ENCODE peak calls at places on chromosomes 7 and 10, in eight cellular contexts. One of them, this sample, is unnamed.

GRCh38 chr7:89514970-89515369 is 639.3 kb upstream of the STEAP1 start:
- DNase-seq in MM.1S: no peak
- DNase-seq in nephron progenitor cell: no peak
- DNase-seq in astrocyte: no peak
- DNase-seq in GM10248: no peak
- DNase-seq in fibroblast of lung: no peak
- DNase-seq in A549: no peak
- DNase-seq in heart left ventricle: no peak
- DNase-seq in this sample: no peak

GRCh38 chr10:128151031-128151430 is 24.8 kb upstream of the MKI67 start:
- DNase-seq in astrocyte: no peak
- DNase-seq in GM10248: no peak
- DNase-seq in MM.1S: no peak
- DNase-seq in fibroblast of lung: no peak
- DNase-seq in A549: no peak
- DNase-seq in nephron progenitor cell: peak
- DNase-seq in heart left ventricle: no peak
- DNase-seq in this sample: no peak

GRCh38 chr7:157224627-157225026 is 85.9 kb downstream of the UBE3C start:
- DNase-seq in MM.1S: no peak
- DNase-seq in nephron progenitor cell: no peak
- DNase-seq in heart left ventricle: no peak
- DNase-seq in GM10248: no peak
- DNase-seq in astrocyte: peak
- DNase-seq in A549: no peak
- DNase-seq in fibroblast of lung: peak
- DNase-seq in this sample: no peak

GRCh38 chr10:87752571-87752970 is 65.5 kb downstream of the ATAD1 start:
- DNase-seq in MM.1S: no peak
- DNase-seq in GM10248: no peak
- DNase-seq in astrocyte: peak
- DNase-seq in nephron progenitor cell: no peak
- DNase-seq in fibroblast of lung: peak
- DNase-seq in heart left ventricle: no peak
- DNase-seq in A549: no peak
- DNase-seq in this sample: no peak

GRCh38 chr7:67462781-67463191 is 466.2 kb downstream of the TYW1 start:
- DNase-seq in MM.1S: no peak
- DNase-seq in astrocyte: peak
- DNase-seq in A549: no peak
- DNase-seq in heart left ventricle: no peak
- DNase-seq in nephron progenitor cell: peak
- DNase-seq in GM10248: no peak
- DNase-seq in fibroblast of lung: peak
- DNase-seq in this sample: no peak

GRCh38 chr10:24444337-24444736 is 235.4 kb downstream of the KIAA1217 start:
- DNase-seq in heart left ventricle: no peak
- DNase-seq in GM10248: no peak
- DNase-seq in nephron progenitor cell: no peak
- DNase-seq in A549: no peak
- DNase-seq in astrocyte: peak
- DNase-seq in MM.1S: no peak
- DNase-seq in fibroblast of lung: peak
- DNase-seq in this sample: no peak

GRCh38 chr7:35825984-35826383 is 25.1 kb downstream of the SEPTIN7 start:
- DNase-seq in astrocyte: no peak
- DNase-seq in fibroblast of lung: no peak
- DNase-seq in GM10248: no peak
- DNase-seq in heart left ventricle: no peak
- DNase-seq in MM.1S: no peak
- DNase-seq in A549: no peak
- DNase-seq in nephron progenitor cell: no peak
- DNase-seq in this sample: no peak

GRCh38 chr7:136710751-136711150 is 157.7 kb upstream of the CHRM2 start:
- DNase-seq in astrocyte: no peak
- DNase-seq in heart left ventricle: no peak
- DNase-seq in nephron progenitor cell: no peak
- DNase-seq in A549: no peak
- DNase-seq in MM.1S: no peak
- DNase-seq in GM10248: no peak
- DNase-seq in fibroblast of lung: no peak
- DNase-seq in this sample: no peak

GRCh38 chr7:138125119-138125518 is 48.9 kb downstream of the AKR1D1 start:
- DNase-seq in MM.1S: no peak
- DNase-seq in GM10248: no peak
- DNase-seq in astrocyte: peak
- DNase-seq in heart left ventricle: no peak
- DNase-seq in A549: no peak
- DNase-seq in fibroblast of lung: peak
- DNase-seq in nephron progenitor cell: no peak
- DNase-seq in this sample: no peak

GRCh38 chr7:101905203-101905865 is 87.9 kb downstream of the CUX1 start:
- DNase-seq in heart left ventricle: no peak
- DNase-seq in nephron progenitor cell: no peak
- DNase-seq in astrocyte: no peak
- DNase-seq in MM.1S: no peak
- DNase-seq in GM10248: no peak
- DNase-seq in A549: no peak
- DNase-seq in fibroblast of lung: no peak
- DNase-seq in this sample: no peak

GRCh38 chr10:8130973-8131911 is 76.8 kb downstream of the GATA3 start:
- DNase-seq in A549: peak
- DNase-seq in fibroblast of lung: peak
- DNase-seq in GM10248: no peak
- DNase-seq in MM.1S: peak
- DNase-seq in astrocyte: peak
- DNase-seq in heart left ventricle: no peak
- DNase-seq in nephron progenitor cell: no peak
- DNase-seq in this sample: no peak

GRCh38 chr10:34931216-34931615 is 116.1 kb upstream of the PARD3 start:
- DNase-seq in MM.1S: no peak
- DNase-seq in GM10248: no peak
- DNase-seq in nephron progenitor cell: no peak
- DNase-seq in A549: no peak
- DNase-seq in heart left ventricle: no peak
- DNase-seq in astrocyte: no peak
- DNase-seq in fibroblast of lung: no peak
- DNase-seq in this sample: no peak

GRCh38 chr10:31864834-31865518 is 63.7 kb downstream of the ARHGAP12 start:
- DNase-seq in MM.1S: no peak
- DNase-seq in astrocyte: no peak
- DNase-seq in nephron progenitor cell: no peak
- DNase-seq in fibroblast of lung: peak
- DNase-seq in A549: peak
- DNase-seq in heart left ventricle: no peak
- DNase-seq in GM10248: no peak
- DNase-seq in this sample: no peak

GRCh38 chr10:78381072-78381471 is 347.4 kb downstream of the RPS24 start:
- DNase-seq in astrocyte: no peak
- DNase-seq in heart left ventricle: peak
- DNase-seq in fibroblast of lung: no peak
- DNase-seq in A549: peak
- DNase-seq in GM10248: no peak
- DNase-seq in MM.1S: no peak
- DNase-seq in nephron progenitor cell: peak
- DNase-seq in this sample: no peak
- TF ChIP-seq CTCF in astrocyte: peak
- TF ChIP-seq CTCF in heart left ventricle: no peak
- TF ChIP-seq CTCF in fibroblast of lung: peak
- TF ChIP-seq CTCF in A549: no peak
- TF ChIP-seq CTCF in GM10248: no peak
- TF ChIP-seq CTCF in MM.1S: peak
- TF ChIP-seq CTCF in nephron progenitor cell: peak
- TF ChIP-seq CTCF in this sample: no peak

GRCh38 chr10:122564980-122565379 is 4.4 kb downstream of the DMBT1 start:
- DNase-seq in fibroblast of lung: no peak
- DNase-seq in astrocyte: no peak
- DNase-seq in heart left ventricle: no peak
- DNase-seq in MM.1S: no peak
- DNase-seq in GM10248: no peak
- DNase-seq in nephron progenitor cell: no peak
- DNase-seq in A549: no peak
- DNase-seq in this sample: no peak

GRCh38 chr10:122568551-122568950 is 8.0 kb downstream of the DMBT1 start:
- DNase-seq in nephron progenitor cell: no peak
- DNase-seq in heart left ventricle: no peak
- DNase-seq in MM.1S: no peak
- DNase-seq in fibroblast of lung: no peak
- DNase-seq in GM10248: no peak
- DNase-seq in astrocyte: no peak
- DNase-seq in A549: no peak
- DNase-seq in this sample: no peak

GRCh38 chr10:122567056-122567660 is 6.6 kb downstream of the DMBT1 start:
- DNase-seq in GM10248: peak
- DNase-seq in MM.1S: no peak
- DNase-seq in nephron progenitor cell: peak
- DNase-seq in astrocyte: no peak
- DNase-seq in heart left ventricle: no peak
- DNase-seq in A549: no peak
- DNase-seq in fibroblast of lung: no peak
- DNase-seq in this sample: no peak

GRCh38 chr10:122566632-122567031 is 6.1 kb downstream of the DMBT1 start:
- DNase-seq in GM10248: no peak
- DNase-seq in nephron progenitor cell: no peak
- DNase-seq in A549: no peak
- DNase-seq in astrocyte: no peak
- DNase-seq in fibroblast of lung: no peak
- DNase-seq in heart left ventricle: no peak
- DNase-seq in MM.1S: no peak
- DNase-seq in this sample: no peak

GRCh38 chr10:122565766-122566206 is 5.2 kb downstream of the DMBT1 start:
- DNase-seq in heart left ventricle: peak
- DNase-seq in fibroblast of lung: peak
- DNase-seq in MM.1S: peak
- DNase-seq in astrocyte: peak
- DNase-seq in GM10248: peak
- DNase-seq in A549: peak
- DNase-seq in nephron progenitor cell: peak
- DNase-seq in this sample: peak
- TF ChIP-seq CTCF in heart left ventricle: peak
- TF ChIP-seq CTCF in fibroblast of lung: peak
- TF ChIP-seq CTCF in MM.1S: peak
- TF ChIP-seq CTCF in astrocyte: peak
- TF ChIP-seq CTCF in GM10248: peak
- TF ChIP-seq CTCF in A549: peak
- TF ChIP-seq CTCF in nephron progenitor cell: peak
- TF ChIP-seq CTCF in this sample: peak

DNA sequence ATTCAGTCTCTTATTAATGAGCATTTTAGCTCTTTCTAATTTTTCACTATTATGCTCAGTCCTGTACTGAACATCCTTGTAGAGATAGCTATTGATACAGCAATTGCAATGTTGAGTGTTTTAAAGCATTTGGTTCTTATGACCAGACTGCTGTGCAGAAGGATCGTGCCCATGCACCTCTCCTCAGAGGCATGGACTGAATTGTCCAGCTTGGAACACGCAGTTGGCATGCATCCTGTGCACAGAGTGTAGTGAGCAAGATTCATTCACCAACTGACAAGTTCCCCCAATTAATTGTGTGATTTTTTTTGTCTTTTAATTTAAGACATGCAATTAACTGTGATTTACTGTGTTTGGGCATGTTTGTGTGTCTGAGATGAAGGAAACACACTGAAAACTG is 323.6 kb downstream of the CDK14 start:
- DNase-seq in GM10248: no peak
- DNase-seq in fibroblast of lung: no peak
- DNase-seq in heart left ventricle: no peak
- DNase-seq in nephron progenitor cell: no peak
- DNase-seq in MM.1S: no peak
- DNase-seq in astrocyte: no peak
- DNase-seq in A549: no peak
- DNase-seq in this sample: no peak
- TF ChIP-seq CTCF in GM10248: no peak
- TF ChIP-seq CTCF in fibroblast of lung: no peak
- TF ChIP-seq CTCF in heart left ventricle: no peak
- TF ChIP-seq CTCF in nephron progenitor cell: no peak
- TF ChIP-seq CTCF in MM.1S: no peak
- TF ChIP-seq CTCF in astrocyte: no peak
- TF ChIP-seq CTCF in A549: no peak
- TF ChIP-seq CTCF in this sample: no peak

GRCh38 chr7:142152076-142152475 is 40.6 kb downstream of the MGAM2 start:
- DNase-seq in MM.1S: peak
- DNase-seq in heart left ventricle: no peak
- DNase-seq in A549: no peak
- DNase-seq in fibroblast of lung: no peak
- DNase-seq in nephron progenitor cell: no peak
- DNase-seq in GM10248: no peak
- DNase-seq in astrocyte: no peak
- DNase-seq in this sample: no peak

GRCh38 chr7:142158741-142159496 is 47.4 kb downstream of the MGAM2 start:
- DNase-seq in MM.1S: no peak
- DNase-seq in heart left ventricle: no peak
- DNase-seq in astrocyte: no peak
- DNase-seq in nephron progenitor cell: no peak
- DNase-seq in A549: no peak
- DNase-seq in fibroblast of lung: no peak
- DNase-seq in GM10248: no peak
- DNase-seq in this sample: no peak

GRCh38 chr7:142150869-142151268 is 39.4 kb downstream of the MGAM2 start:
- DNase-seq in fibroblast of lung: no peak
- DNase-seq in MM.1S: no peak
- DNase-seq in nephron progenitor cell: no peak
- DNase-seq in astrocyte: no peak
- DNase-seq in heart left ventricle: no peak
- DNase-seq in GM10248: no peak
- DNase-seq in A549: no peak
- DNase-seq in this sample: no peak

DNA sequence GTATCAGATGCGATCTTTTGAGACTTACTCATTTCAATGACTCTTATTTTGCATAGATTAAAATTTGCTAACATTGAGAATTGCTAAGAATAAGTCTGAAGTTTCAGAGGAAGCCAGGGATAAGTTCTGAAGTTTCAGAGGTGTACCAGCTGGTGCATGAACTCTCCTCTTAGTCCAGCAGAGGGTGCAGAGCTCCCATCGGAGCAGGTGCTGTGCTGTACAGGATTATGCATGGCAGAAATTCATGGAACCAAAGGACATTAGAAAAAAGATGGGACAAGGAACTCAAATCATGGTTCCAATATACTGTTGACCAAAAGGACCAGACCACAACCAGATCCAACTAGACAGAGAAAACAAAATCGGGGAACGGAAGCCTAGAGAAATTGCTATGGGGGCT is 41.9 kb downstream of the MGAM2 start:
- DNase-seq in A549: peak
- DNase-seq in nephron progenitor cell: peak
- DNase-seq in heart left ventricle: no peak
- DNase-seq in fibroblast of lung: peak
- DNase-seq in astrocyte: no peak
- DNase-seq in GM10248: peak
- DNase-seq in MM.1S: peak
- DNase-seq in this sample: no peak
- TF ChIP-seq CTCF in A549: peak
- TF ChIP-seq CTCF in nephron progenitor cell: no peak
- TF ChIP-seq CTCF in heart left ventricle: no peak
- TF ChIP-seq CTCF in fibroblast of lung: no peak
- TF ChIP-seq CTCF in astrocyte: peak
- TF ChIP-seq CTCF in GM10248: no peak
- TF ChIP-seq CTCF in MM.1S: peak
- TF ChIP-seq CTCF in this sample: no peak

GRCh38 chr7:112505495-112505894 is 24.7 kb downstream of the LSMEM1 start:
- DNase-seq in MM.1S: no peak
- DNase-seq in heart left ventricle: no peak
- DNase-seq in A549: no peak
- DNase-seq in nephron progenitor cell: no peak
- DNase-seq in GM10248: no peak
- DNase-seq in fibroblast of lung: no peak
- DNase-seq in astrocyte: no peak
- DNase-seq in this sample: no peak
- TF ChIP-seq CTCF in MM.1S: no peak
- TF ChIP-seq CTCF in heart left ventricle: no peak
- TF ChIP-seq CTCF in A549: no peak
- TF ChIP-seq CTCF in nephron progenitor cell: no peak
- TF ChIP-seq CTCF in GM10248: no peak
- TF ChIP-seq CTCF in fibroblast of lung: no peak
- TF ChIP-seq CTCF in astrocyte: no peak
- TF ChIP-seq CTCF in this sample: no peak